ENCODE peak calls at places on chromosome 4, in four cellular contexts. Z, N, U and C are unnamed samples.
A peak's percentile ranks its signal among the peaks of the same experiment; 100 is the strongest.

GRCh38 chr4:74950200-74950599 is 17.3 kb downstream of the PARM1 start:
- DNase-seq in N (no peak), U (no peak), Z (no peak), C (no peak)

GRCh38 chr4:8307714-8308113 is 38.2 kb downstream of the HTRA3 start:
- DNase-seq in U (no peak), N (no peak), Z (no peak), C (no peak)

GRCh38 chr4:27429260-27429970 is 568.8 kb downstream of the STIM2 start:
- DNase-seq in N (no peak), U (peak; percentile 62), Z (no peak), C (no peak)

GRCh38 chr4:113968473-113968872 is 11.0 kb downstream of the ARSJ start:
- DNase-seq in Z (no peak), N (no peak), U (no peak), C (no peak)

GRCh38 chr4:143384381-143384994 is 47.8 kb downstream of the GAB1 start:
- DNase-seq in Z (no peak), U (peak; percentile 73), N (no peak), C (no peak)

GRCh38 chr4:166622425-166622977 is 611.8 kb downstream of the SPOCK3 start:
- DNase-seq in N (no peak), U (no peak), Z (no peak), C (no peak)

GRCh38 chr4:182297659-182298058 is 54.5 kb downstream of the TENM3 start:
- DNase-seq in N (no peak), U (peak; percentile 43), Z (no peak), C (no peak)

GRCh38 chr4:173182403-173182802 is 13.8 kb downstream of the GALNT7 start:
- DNase-seq in U (peak; percentile 85), Z (no peak), N (no peak), C (no peak)

GRCh38 chr4:73589887-73590801 is 30.1 kb downstream of the RASSF6 start:
- DNase-seq in U (no peak), N (no peak), Z (no peak), C (no peak)

GRCh38 chr4:119211856-119212250 is 660 bp upstream of the USP53 start:
- DNase-seq in Z (no peak), N (no peak), U (no peak), C (no peak)

GRCh38 chr4:129526812-129527211 is 430.9 kb downstream of the C4orf33 start:
- DNase-seq in N (no peak), U (peak; percentile 43), Z (no peak), C (no peak)

GRCh38 chr4:5705672-5706310 is 2.6 kb downstream of the EVC2 start:
- DNase-seq in U (no peak), Z (no peak), N (no peak), C (no peak)

GRCh38 chr4:123246085-123246484 is 150.5 kb upstream of the SPRY1 start:
- DNase-seq in Z (no peak), N (no peak), U (no peak), C (no peak)

GRCh38 chr4:3192188-3192587 is 56.8 kb upstream of the MSANTD1 start:
- DNase-seq in Z (no peak), N (no peak), U (no peak), C (no peak)

GRCh38 chr4:186936496-186937375 is 213.1 kb upstream of the FAT1 start:
- DNase-seq in Z (no peak), U (peak; percentile 75), N (no peak), C (no peak)